ENCODE peak calls at places on chromosomes 13 and 19, in six cellular contexts. C is nephron progenitor cell, R is fibroblast of mammary gland, M is WTC11, T is uterus, H is omental fat pad. E is an unnamed sample.

GRCh38 chr13:98938801-98939200 is 39.1 kb downstream of the DOCK9 start:
- DNase-seq in H (no peak), M (peak), T (no peak), R (no peak), C (peak), E (no peak)

GRCh38 chr19:33375760-33376159 is 2.3 kb downstream of the CEBPG start:
- DNase-seq in H (no peak), T (peak), M (no peak), C (no peak), R (peak), E (no peak)

GRCh38 chr19:9945319-9945966 is 9.1 kb upstream of the OLFM2 start:
- DNase-seq in T (peak), C (peak), H (peak), M (peak), R (peak), E (peak)

GRCh38 chr19:35449347-35450043 is 1.4 kb downstream of the FFAR2 start:
- DNase-seq in R (no peak), T (no peak), C (no peak), H (no peak), M (no peak), E (no peak)

GRCh38 chr13:37070145-37070695 is 10.7 kb upstream of the SUPT20H start:
- DNase-seq in C (no peak), H (no peak), M (no peak), T (no peak), R (no peak), E (no peak)

GRCh38 chr13:30905932-30906383 is at the start of gene MEDAG:
- DNase-seq in T (peak), H (peak), C (no peak), R (peak), M (peak), E (no peak)

GRCh38 chr19:7868671-7869452 is 5.3 kb downstream of the PRR36 start:
- DNase-seq in H (no peak), T (peak), R (peak), M (peak), C (peak), E (peak)

GRCh38 chr13:109779074-109779473 is 7.3 kb downstream of the IRS2 start:
- DNase-seq in M (no peak), C (no peak), T (no peak), R (no peak), H (no peak), E (no peak)

GRCh38 chr19:478236-478888 is 17.5 kb upstream of the SHC2 start:
- DNase-seq in R (no peak), T (no peak), C (no peak), M (no peak), H (no peak), E (no peak)

GRCh38 chr13:53138369-53139036 is 109.9 kb downstream of the OLFM4 start:
- DNase-seq in C (no peak), H (no peak), R (peak), M (no peak), T (peak), E (no peak)

GRCh38 chr19:58538257-58539168 is 5.4 kb upstream of the TRIM28 start:
- DNase-seq in C (peak), H (no peak), M (peak), T (no peak), R (no peak), E (peak)

GRCh38 chr19:36418287-36419001 is at the start of gene ZFP82:
- DNase-seq in H (no peak), R (peak), M (peak), C (peak), T (peak), E (peak)

GRCh38 chr19:35309481-35310279 is 17.7 kb downstream of the MAG start:
- DNase-seq in T (peak), M (no peak), C (peak), R (no peak), H (no peak), E (peak)

GRCh38 chr19:55472463-55472862 is 4.0 kb upstream of the ZNF628 start:
- DNase-seq in T (no peak), M (no peak), C (no peak), H (no peak), R (peak), E (no peak)

GRCh38 chr19:1942078-1942933 is 1.3 kb downstream of the CSNK1G2 start:
- DNase-seq in T (peak), R (peak), H (peak), C (peak), M (peak), E (peak)

GRCh38 chr19:18928018-18928805 is 8.7 kb downstream of the DDX49 start:
- DNase-seq in R (no peak), M (no peak), T (no peak), C (no peak), H (no peak), E (no peak)
- TF ChIP-seq CTCF in R (no peak), M (no peak), T (no peak), C (no peak), H (no peak), E (no peak)

GRCh38 chr13:71977028-71977427 is 110.0 kb upstream of the DACH1 start:
- DNase-seq in M (no peak), C (no peak), H (no peak), T (no peak), R (no peak), E (no peak)

DNA sequence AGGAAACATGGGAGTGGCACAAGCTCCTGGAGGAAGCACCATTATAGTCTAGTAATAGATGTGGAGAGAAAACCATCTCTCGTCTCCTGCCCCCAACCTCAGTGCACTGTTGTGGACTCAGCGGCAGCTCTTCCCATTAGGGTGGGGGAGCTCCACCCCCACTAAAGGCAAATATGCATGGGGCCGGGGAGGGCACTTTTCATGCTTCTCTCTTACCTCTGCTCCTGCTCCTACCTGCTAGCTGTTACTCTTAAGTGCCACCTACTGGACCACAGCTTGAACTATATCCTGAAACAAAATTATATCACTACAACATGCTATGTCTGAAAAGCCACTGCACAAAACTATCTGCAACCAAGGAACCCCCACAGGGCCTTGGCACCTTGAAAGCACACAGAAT is 112.6 kb upstream of the DACH1 start:
- DNase-seq in R (no peak), M (peak), C (peak), H (no peak), T (no peak), E (no peak)
- TF ChIP-seq CTCF in R (no peak), M (peak), C (peak), H (no peak), T (no peak), E (no peak)

GRCh38 chr13:40537146-40537895 is 129.1 kb downstream of the FOXO1 start:
- DNase-seq in M (no peak), R (no peak), H (no peak), C (no peak), T (no peak), E (no peak)

GRCh38 chr13:40533072-40533471 is 133.4 kb downstream of the FOXO1 start:
- DNase-seq in C (no peak), M (no peak), R (no peak), T (no peak), H (no peak), E (no peak)

GRCh38 chr13:40536443-40537113 is 129.9 kb downstream of the FOXO1 start:
- DNase-seq in R (no peak), T (no peak), C (no peak), H (no peak), M (no peak), E (no peak)

GRCh38 chr13:40535345-40535836 is 131.1 kb downstream of the FOXO1 start:
- DNase-seq in C (no peak), M (no peak), H (no peak), R (no peak), T (no peak), E (no peak)

GRCh38 chr13:40534456-40534855 is 132.0 kb downstream of the FOXO1 start:
- DNase-seq in H (no peak), T (no peak), R (no peak), M (no peak), C (no peak), E (no peak)
- TF ChIP-seq CTCF in H (no peak), T (no peak), R (no peak), M (no peak), C (no peak), E (no peak)

DNA sequence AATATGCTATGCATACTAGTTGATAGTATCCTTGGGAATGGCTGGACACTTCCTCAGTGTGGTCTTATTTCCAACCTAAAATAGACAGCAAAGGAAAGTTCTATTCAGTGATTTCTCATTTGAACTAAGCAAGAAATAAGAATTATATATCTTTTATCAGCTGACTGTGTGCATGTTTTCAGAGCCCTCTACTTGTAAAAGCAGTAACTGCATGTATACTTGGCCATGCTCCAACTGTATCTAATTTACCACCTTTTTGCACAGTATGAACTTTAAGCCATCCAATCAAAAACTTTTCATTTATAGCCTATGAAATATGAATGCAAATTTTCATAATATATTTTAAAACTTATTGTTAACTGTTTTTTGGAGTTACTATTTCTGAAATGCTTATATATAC is 136.4 kb upstream of the PCDH9 start:
- DNase-seq in T (no peak), R (peak), H (no peak), M (no peak), C (no peak), E (no peak)
- TF ChIP-seq CTCF in T (no peak), R (peak), H (no peak), M (no peak), C (no peak), E (no peak)

GRCh38 chr19:43762814-43763213 is 8.1 kb upstream of the SMG9 start:
- DNase-seq in R (no peak), T (no peak), M (no peak), H (no peak), C (no peak), E (no peak)

GRCh38 chr19:43755256-43755801 is 567 bp upstream of the SMG9 start:
- DNase-seq in R (peak), M (peak), C (peak), T (peak), H (peak), E (peak)

GRCh38 chr19:43760941-43761340 is 6.2 kb upstream of the SMG9 start:
- DNase-seq in T (no peak), C (no peak), R (no peak), M (no peak), H (no peak), E (no peak)

GRCh38 chr19:43763473-43763939 is 8.7 kb upstream of the SMG9 start:
- DNase-seq in C (no peak), T (no peak), M (no peak), R (peak), H (no peak), E (no peak)

DNA sequence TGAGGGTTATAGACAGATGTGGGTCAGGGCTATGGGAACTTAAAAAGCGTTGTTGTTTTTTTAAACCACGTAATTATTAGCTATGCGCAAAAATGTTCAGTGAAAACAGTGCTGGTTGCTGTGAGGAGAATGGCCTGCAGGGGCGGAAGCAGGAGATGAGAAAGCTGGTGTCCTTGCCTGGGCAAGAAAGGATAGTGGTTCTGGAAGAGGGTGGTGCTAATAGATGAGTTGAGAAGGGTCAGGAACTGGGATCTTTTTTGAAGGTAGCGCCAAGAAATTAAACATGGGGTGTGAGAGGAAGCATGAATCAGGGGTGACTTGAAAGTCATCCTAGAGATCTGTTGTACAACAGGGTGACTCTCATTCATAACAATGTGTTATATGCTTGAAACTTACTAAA is 4.8 kb upstream of the SMG9 start:
- DNase-seq in R (peak), M (no peak), H (no peak), C (no peak), T (no peak), E (no peak)
- TF ChIP-seq CTCF in R (peak), M (no peak), H (no peak), C (no peak), T (no peak), E (no peak)

GRCh38 chr19:16141043-16141442 is 2.4 kb upstream of the HSH2D start:
- DNase-seq in R (no peak), C (no peak), M (no peak), T (no peak), H (no peak), E (no peak)
- TF ChIP-seq CTCF in R (no peak), C (no peak), M (no peak), T (no peak), H (no peak), E (no peak)

GRCh38 chr13:74021507-74021906 is 112.7 kb downstream of the KLF12 start:
- DNase-seq in H (no peak), T (no peak), C (no peak), M (no peak), R (no peak), E (no peak)

GRCh38 chr13:74025369-74025768 is 108.8 kb downstream of the KLF12 start:
- DNase-seq in T (no peak), R (no peak), C (no peak), H (no peak), M (no peak), E (no peak)

GRCh38 chr13:74024856-74025255 is 109.3 kb downstream of the KLF12 start:
- DNase-seq in T (no peak), R (no peak), C (no peak), M (no peak), H (no peak), E (no peak)

GRCh38 chr13:74026753-74027152 is 107.5 kb downstream of the KLF12 start:
- DNase-seq in R (no peak), T (no peak), C (peak), H (no peak), M (peak), E (no peak)

DNA sequence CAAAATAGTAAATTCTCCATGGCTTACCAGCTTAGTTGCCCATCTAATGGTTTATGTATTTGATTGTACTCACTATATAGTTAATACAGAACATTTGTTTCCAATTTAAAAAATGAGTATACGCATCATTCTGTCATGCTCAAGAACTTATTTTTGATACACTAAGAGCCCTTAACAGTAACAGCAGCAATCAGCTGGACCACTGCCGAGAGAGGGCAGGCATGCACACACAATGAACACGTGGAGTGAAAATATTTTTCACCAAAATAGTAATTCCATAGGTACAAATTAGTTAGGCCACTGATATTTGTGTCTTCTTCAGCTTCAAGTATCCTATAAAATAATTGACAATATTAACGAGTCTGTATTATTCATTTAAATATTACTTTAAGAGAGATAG is 109.9 kb downstream of the KLF12 start:
- DNase-seq in R (no peak), T (no peak), H (no peak), C (no peak), M (no peak), E (no peak)
- TF ChIP-seq CTCF in R (no peak), T (no peak), H (no peak), C (no peak), M (no peak), E (no peak)

GRCh38 chr13:59680429-59681024 is 483.2 kb downstream of the DIAPH3 start:
- DNase-seq in T (no peak), C (no peak), H (no peak), M (no peak), R (peak), E (no peak)

GRCh38 chr13:59679239-59679638 is 484.5 kb downstream of the DIAPH3 start:
- DNase-seq in H (no peak), T (no peak), R (no peak), C (no peak), M (no peak), E (no peak)

GRCh38 chr13:59674616-59675015 is 489.1 kb downstream of the DIAPH3 start:
- DNase-seq in R (no peak), H (no peak), T (no peak), M (no peak), C (no peak), E (no peak)

GRCh38 chr13:59677430-59677829 is 486.3 kb downstream of the DIAPH3 start:
- DNase-seq in T (no peak), C (no peak), H (no peak), M (no peak), R (no peak), E (no peak)

GRCh38 chr13:59677966-59678814 is 485.5 kb downstream of the DIAPH3 start:
- DNase-seq in C (no peak), H (no peak), M (no peak), T (no peak), R (peak), E (no peak)
- TF ChIP-seq CTCF in C (peak), H (no peak), M (peak), T (peak), R (peak), E (peak)

E was measured in mesothelial cell of epicardium.